ENCODE peak calls at places on chromosome 9, in five cellular contexts. A, E, N, D and P are unnamed samples.
A peak's percentile ranks its signal among the peaks of the same experiment; 100 is the strongest.

GRCh38 chr9:88085481-88085880 is 52.8 kb downstream of the SPATA31C2 start:
- DNase-seq in E (peak; percentile 23), A (no peak), D (no peak), N (no peak), P (no peak)

GRCh38 chr9:111598730-111599091 is 736 bp downstream of the PTGR1 start:
- DNase-seq in N (no peak), A (peak; percentile 29), D (peak; percentile 50), E (no peak), P (no peak)

GRCh38 chr9:136086213-136086881 is 8.7 kb downstream of the NACC2 start:
- DNase-seq in A (no peak), E (peak; percentile 10), D (no peak), N (no peak), P (no peak)

GRCh38 chr9:69066955-69067354 is 31.4 kb downstream of the FXN start:
- DNase-seq in A (peak; percentile 76), E (peak; percentile 27), N (no peak), D (no peak), P (no peak)

GRCh38 chr9:26893030-26893676 is 551 bp upstream of the CAAP1 start:
- DNase-seq in A (peak; percentile 46), N (no peak), D (no peak), E (no peak), P (no peak)

GRCh38 chr9:113738898-113739604 is 137.1 kb upstream of the ZNF618 start:
- DNase-seq in A (peak; percentile 52), N (no peak), E (no peak), D (no peak), P (no peak)

GRCh38 chr9:94745806-94746540 is 19.5 kb downstream of the AOPEP start:
- DNase-seq in A (peak; percentile 72), N (no peak), E (no peak), D (no peak), P (no peak)

GRCh38 chr9:21813575-21814473 is 11.4 kb downstream of the MTAP start:
- DNase-seq in E (no peak), N (no peak), A (peak; percentile 73), D (peak; percentile 82), P (peak; percentile 52)

GRCh38 chr9:107070591-107070990 is 207.6 kb downstream of the ZNF462 start:
- DNase-seq in D (no peak), N (no peak), A (no peak), E (no peak), P (no peak)

GRCh38 chr9:125524522-125524921 is 182.5 kb downstream of the MAPKAP1 start:
- DNase-seq in E (no peak), D (no peak), N (no peak), A (peak; percentile 95), P (no peak)

GRCh38 chr9:36665921-36666429 is 93.3 kb downstream of the MELK start:
- DNase-seq in N (no peak), D (no peak), A (no peak), E (no peak), P (no peak)

GRCh38 chr9:1207681-1208080 is 157.5 kb downstream of the DMRT2 start:
- DNase-seq in E (no peak), D (no peak), A (no peak), N (no peak), P (no peak)

GRCh38 chr9:98057095-98057799 is 715 bp downstream of the NANS start:
- DNase-seq in D (no peak), A (no peak), N (no peak), E (no peak), P (peak; percentile 42)

GRCh38 chr9:22214021-22214420 is 204.9 kb upstream of the CDKN2B start:
- DNase-seq in E (no peak), D (no peak), N (no peak), A (no peak), P (no peak)

GRCh38 chr9:89991204-89991790 is 386.5 kb downstream of the GADD45G start:
- DNase-seq in A (no peak), E (no peak), D (no peak), N (no peak), P (no peak)

GRCh38 chr9:16184964-16185646 is 632.3 kb downstream of the CCDC171 start:
- DNase-seq in D (no peak), A (no peak), E (no peak), N (no peak), P (no peak)

GRCh38 chr9:86034863-86035734 is 64.3 kb downstream of the GOLM1 start:
- DNase-seq in N (no peak), A (peak; percentile 77), D (no peak), E (peak; percentile 30), P (no peak)

GRCh38 chr9:96408409-96409280 is 9.5 kb downstream of the ZNF367 start:
- DNase-seq in N (no peak), A (no peak), E (no peak), D (no peak), P (no peak)

GRCh38 chr9:69171049-69171448 is 3.0 kb upstream of the TJP2 start:
- DNase-seq in N (no peak), A (no peak), D (peak; percentile 68), E (no peak), P (no peak)

GRCh38 chr9:37752646-37753488 is 738 bp upstream of the TRMT10B start:
- DNase-seq in D (no peak), A (no peak), N (no peak), E (no peak), P (no peak)

GRCh38 chr9:88748566-88749238 is 213.7 kb downstream of the NXNL2 start:
- DNase-seq in N (no peak), E (no peak), D (no peak), A (no peak), P (no peak)

GRCh38 chr9:91156451-91157234 is 205.1 kb downstream of the AUH start:
- DNase-seq in A (no peak), E (no peak), D (no peak), N (no peak), P (no peak)

GRCh38 chr9:11038956-11039355 is 426.2 kb upstream of the PTPRD start:
- DNase-seq in A (peak; percentile 36), D (no peak), E (no peak), N (no peak), P (no peak)

GRCh38 chr9:115015018-115015635 is 84.7 kb upstream of the TNFSF8 start:
- DNase-seq in N (no peak), E (peak; percentile 16), D (no peak), A (peak; percentile 70), P (no peak)

GRCh38 chr9:90858505-90858904 is 56.9 kb downstream of the SYK start:
- DNase-seq in N (no peak), D (no peak), E (no peak), A (no peak), P (no peak)

GRCh38 chr9:101354143-101354764 is 30.6 kb downstream of the BAAT start:
- DNase-seq in N (no peak), E (no peak), D (no peak), A (no peak), P (no peak)

GRCh38 chr9:128059365-128059983 is 7.6 kb downstream of the NAIF1 start:
- DNase-seq in D (no peak), N (no peak), E (no peak), A (no peak), P (no peak)

DNA sequence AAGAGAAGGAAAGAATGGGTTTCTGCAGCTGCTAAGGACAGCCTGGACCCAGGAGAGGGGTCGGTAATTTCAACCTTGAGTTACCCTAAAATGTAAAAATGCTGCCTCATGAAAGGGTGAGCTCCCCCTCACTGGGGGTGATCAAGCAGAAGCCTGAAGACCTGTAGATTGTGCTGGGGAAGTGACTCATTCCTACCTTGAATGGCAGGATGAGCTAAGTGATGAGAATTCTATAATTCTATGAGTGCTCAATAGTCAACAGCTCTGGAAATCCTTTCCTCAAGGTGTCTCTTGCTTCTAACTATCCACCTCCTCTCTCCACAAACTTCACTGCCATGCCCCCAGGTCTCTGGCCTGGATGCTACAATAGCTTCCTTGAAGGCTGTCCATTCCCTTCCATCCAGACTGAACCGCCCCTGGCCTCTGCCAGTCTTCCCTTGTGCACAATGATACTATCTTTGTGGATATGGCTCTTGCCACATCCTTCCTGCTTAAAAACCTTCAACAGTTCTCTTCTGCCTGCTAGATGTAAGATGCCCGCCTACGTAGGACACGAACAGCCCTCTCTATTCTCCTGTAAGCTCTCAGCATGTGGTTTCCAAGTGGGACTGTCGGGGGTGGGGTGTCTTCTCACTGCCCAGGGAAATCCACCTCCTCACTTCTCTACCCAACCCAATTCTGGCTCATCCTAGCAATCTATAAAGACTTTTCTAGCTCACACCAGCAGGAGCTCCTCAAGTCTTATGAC is 50.6 kb downstream of the PTPN3 start:
- DNase-seq in E (no peak), A (no peak), D (no peak), N (no peak), P (no peak)
- H3K4me3 ChIP-seq in E (no peak overlapping the region), A (no peak overlapping the region), D (no peak overlapping the region), N (no peak overlapping the region), P (no peak overlapping the region)

GRCh38 chr9:18472915-18473314 is 1.0 kb upstream of the ADAMTSL1 start:
- DNase-seq in E (no peak), N (no peak), A (peak; percentile 57), D (no peak), P (no peak)
- H3K4me3 ChIP-seq in E (no peak overlapping the region), N (no peak overlapping the region), A (no peak overlapping the region), D (no peak overlapping the region), P (no peak overlapping the region)

GRCh38 chr9:99826579-99826978 is 4.9 kb downstream of the NR4A3 start:
- DNase-seq in A (no peak), D (no peak), N (no peak), E (no peak), P (no peak)

GRCh38 chr9:99824378-99825157 is 2.9 kb downstream of the NR4A3 start:
- DNase-seq in E (peak; percentile 40), A (peak; percentile 78), D (peak; percentile 6), N (no peak), P (peak; percentile 76)

GRCh38 chr9:99827244-99827643 is 5.6 kb downstream of the NR4A3 start:
- DNase-seq in E (no peak), D (no peak), A (no peak), N (no peak), P (no peak)

GRCh38 chr9:99823392-99824377 is 2.0 kb downstream of the NR4A3 start:
- DNase-seq in N (no peak), A (peak; percentile 37), E (peak; percentile 19), D (peak; percentile 27), P (peak; percentile 47)

DNA sequence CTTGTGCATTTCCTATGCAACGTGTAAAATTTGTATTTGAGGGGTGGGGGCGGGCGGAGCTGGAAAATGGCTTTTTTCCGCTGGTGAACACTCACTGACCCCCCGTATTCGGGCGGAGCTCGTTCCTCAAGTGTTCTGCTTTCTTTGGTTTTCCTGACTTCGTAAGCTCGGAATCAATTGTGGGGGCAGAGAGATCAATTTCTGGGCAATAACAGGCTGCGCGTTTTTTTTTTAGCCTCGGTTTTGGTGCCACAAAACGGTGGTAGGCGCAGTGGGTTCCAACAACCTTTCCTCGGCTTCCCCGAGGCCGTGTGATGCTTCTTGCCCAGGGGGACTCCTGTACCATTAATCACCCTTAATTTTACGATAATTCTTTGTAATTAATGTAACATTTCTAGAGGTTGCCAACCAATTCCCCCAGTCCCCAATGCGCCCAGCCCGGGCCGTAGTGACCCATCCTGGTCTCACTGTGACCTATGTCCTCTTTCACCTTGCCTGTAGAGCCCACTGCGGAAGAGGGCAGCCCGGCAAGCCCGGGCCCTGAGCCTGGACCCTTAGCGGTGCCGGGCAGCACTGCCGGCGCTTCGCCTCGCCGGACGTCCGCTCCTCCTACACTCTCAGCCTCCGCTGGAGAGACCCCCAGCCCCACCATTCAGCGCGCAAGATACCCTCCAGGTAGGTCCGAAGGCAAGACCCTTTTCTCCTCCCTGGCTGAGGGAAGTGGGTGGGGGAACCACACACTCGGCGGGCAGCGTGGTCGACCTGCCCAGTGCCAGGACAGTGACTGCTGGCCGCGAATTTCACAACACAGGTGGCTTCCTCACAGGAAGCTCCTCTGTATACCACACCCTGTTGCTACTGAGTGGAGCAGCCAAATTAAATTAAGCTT is 3.7 kb downstream of the NR4A3 start:
- DNase-seq in D (no peak), A (no peak), N (no peak), E (no peak), P (no peak)
- H3K4me3 ChIP-seq in D (no peak overlapping the region), A (no peak overlapping the region), N (peak overlapping the region; percentile 96), E (no peak overlapping the region), P (peak overlapping the region; percentile 49)

GRCh38 chr9:71937070-71937625 is 25.7 kb downstream of the C9orf85 start:
- DNase-seq in N (no peak), D (no peak), E (no peak), A (no peak), P (no peak)
- H3K4me3 ChIP-seq in N (no peak overlapping the region), D (no peak overlapping the region), E (no peak overlapping the region), A (no peak overlapping the region), P (no peak overlapping the region)